ENCODE peak calls at places on chromosomes 16 and 17, in eight cellular contexts. D, O, J, T, Q, P, X and G are unnamed samples.

GRCh38 chr17:45236002-45236606 is 14.4 kb downstream of the FMNL1 start:
- DNase-seq in D (no peak), Q (no peak), O (no peak), P (no peak), X (no peak), T (no peak), J (no peak), G (no peak)

GRCh38 chr17:50560185-50560824 is at the start of gene CACNA1G:
- DNase-seq in O (peak; percentile 92), T (peak; percentile 98), D (peak; percentile 95), Q (peak; percentile 70), P (peak; percentile 98), X (peak; percentile 92), J (peak; percentile 97), G (peak; percentile 80)

GRCh38 chr16:80743772-80744171 is 60.6 kb downstream of the CDYL2 start:
- DNase-seq in Q (peak; percentile 2), X (no peak), J (no peak), T (no peak), P (no peak), O (no peak), D (no peak), G (no peak)

GRCh38 chr17:8155341-8156173 is 3.4 kb upstream of the PER1 start:
- DNase-seq in D (peak; percentile 67), T (no peak), J (no peak), Q (no peak), O (peak; percentile 60), X (no peak), P (peak; percentile 59), G (peak; percentile 59)

GRCh38 chr16:66714062-66714461 is 17.5 kb upstream of the CMTM4 start:
- DNase-seq in D (peak; percentile 41), Q (no peak), J (no peak), O (no peak), X (no peak), P (no peak), T (no peak), G (no peak)

GRCh38 chr16:78522327-78522726 is 422.9 kb downstream of the WWOX start:
- DNase-seq in X (no peak), J (no peak), D (no peak), Q (no peak), O (no peak), P (no peak), T (no peak), G (no peak)

GRCh38 chr17:77155125-77155524 is 14.4 kb downstream of the SEC14L1 start:
- DNase-seq in Q (no peak), T (no peak), X (no peak), O (no peak), D (no peak), J (no peak), P (no peak), G (no peak)

GRCh38 chr16:11138769-11139623 is 117.0 kb downstream of the SOCS1 start:
- DNase-seq in Q (peak; percentile 44), X (peak; percentile 78), T (peak; percentile 76), P (no peak), D (no peak), J (no peak), O (no peak), G (no peak)

GRCh38 chr16:76035689-76036088 is 241.5 kb upstream of the CNTNAP4 start:
- DNase-seq in J (peak; percentile 23), D (no peak), Q (no peak), P (peak; percentile 37), X (no peak), T (no peak), O (no peak), G (no peak)

GRCh38 chr16:85750827-85751641 is at the start of gene C16orf74:
- DNase-seq in P (peak; percentile 82), T (peak; percentile 53), Q (peak; percentile 35), J (no peak), X (peak; percentile 65), O (peak; percentile 44), D (no peak), G (no peak)

GRCh38 chr17:17304521-17304985 is 1.4 kb downstream of the NT5M start:
- DNase-seq in P (no peak), J (no peak), O (no peak), T (no peak), D (no peak), X (no peak), Q (no peak), G (peak; percentile 52)

GRCh38 chr17:33868899-33869298 is 386.2 kb upstream of the CCL2 start:
- DNase-seq in Q (no peak), J (no peak), D (no peak), X (no peak), P (no peak), T (no peak), O (no peak), G (no peak)

GRCh38 chr17:27038676-27039075 is 255.2 kb upstream of the WSB1 start:
- DNase-seq in P (no peak), O (no peak), D (no peak), J (no peak), X (no peak), T (peak; percentile 9), Q (no peak), G (no peak)

GRCh38 chr16:23835390-23836077 is at the start of gene PRKCB:
- DNase-seq in O (peak; percentile 64), J (peak; percentile 90), X (peak; percentile 63), Q (peak; percentile 14), T (peak; percentile 92), P (peak; percentile 98), D (peak; percentile 89), G (peak; percentile 89)

GRCh38 chr16:24255446-24256352 is at the start of gene CACNG3:
- DNase-seq in Q (peak; percentile 33), O (peak; percentile 13), D (no peak), J (peak; percentile 93), T (peak; percentile 94), P (peak; percentile 99), X (peak; percentile 38), G (peak; percentile 24)

GRCh38 chr17:43467981-43468541 is 15.7 kb upstream of the DHX8 start:
- DNase-seq in P (peak; percentile 16), T (no peak), D (peak; percentile 77), Q (peak; percentile 85), J (no peak), O (no peak), X (peak; percentile 58), G (no peak)

GRCh38 chr17:43464046-43464445 is 19.7 kb upstream of the DHX8 start:
- DNase-seq in T (no peak), J (no peak), Q (no peak), O (no peak), D (no peak), P (no peak), X (no peak), G (no peak)

GRCh38 chr17:43461185-43461584 is 22.6 kb upstream of the DHX8 start:
- DNase-seq in Q (no peak), T (no peak), P (no peak), J (no peak), X (no peak), O (no peak), D (no peak), G (no peak)

GRCh38 chr17:43468746-43469544 is 14.8 kb upstream of the DHX8 start:
- DNase-seq in X (peak; percentile 41), T (peak; percentile 7), Q (peak; percentile 92), P (no peak), O (no peak), D (no peak), J (no peak), G (no peak)

GRCh38 chr17:43465049-43465448 is 18.7 kb upstream of the DHX8 start:
- DNase-seq in X (no peak), P (no peak), T (no peak), O (no peak), D (no peak), Q (no peak), J (no peak), G (no peak)
- H3K27ac ChIP-seq in X (no peak overlapping the region), P (no peak overlapping the region), T (no peak overlapping the region), O (no peak overlapping the region), D (no peak overlapping the region), Q (no peak overlapping the region), J (no peak overlapping the region), G (no peak overlapping the region)

GRCh38 chr16:72221216-72221995 is 49.5 kb upstream of the PMFBP1 start:
- DNase-seq in T (no peak), D (no peak), Q (no peak), X (no peak), O (no peak), J (no peak), P (no peak), G (no peak)

GRCh38 chr16:72219282-72219681 is 47.3 kb upstream of the PMFBP1 start:
- DNase-seq in D (no peak), J (no peak), X (no peak), Q (no peak), T (no peak), P (no peak), O (no peak), G (no peak)

GRCh38 chr16:72222503-72222902 is 50.5 kb upstream of the PMFBP1 start:
- DNase-seq in O (no peak), D (no peak), Q (no peak), T (no peak), P (no peak), J (no peak), X (no peak), G (no peak)

GRCh38 chr16:72228014-72228413 is 56.1 kb upstream of the PMFBP1 start:
- DNase-seq in Q (no peak), T (no peak), D (no peak), J (no peak), O (no peak), P (no peak), X (no peak), G (no peak)

DNA sequence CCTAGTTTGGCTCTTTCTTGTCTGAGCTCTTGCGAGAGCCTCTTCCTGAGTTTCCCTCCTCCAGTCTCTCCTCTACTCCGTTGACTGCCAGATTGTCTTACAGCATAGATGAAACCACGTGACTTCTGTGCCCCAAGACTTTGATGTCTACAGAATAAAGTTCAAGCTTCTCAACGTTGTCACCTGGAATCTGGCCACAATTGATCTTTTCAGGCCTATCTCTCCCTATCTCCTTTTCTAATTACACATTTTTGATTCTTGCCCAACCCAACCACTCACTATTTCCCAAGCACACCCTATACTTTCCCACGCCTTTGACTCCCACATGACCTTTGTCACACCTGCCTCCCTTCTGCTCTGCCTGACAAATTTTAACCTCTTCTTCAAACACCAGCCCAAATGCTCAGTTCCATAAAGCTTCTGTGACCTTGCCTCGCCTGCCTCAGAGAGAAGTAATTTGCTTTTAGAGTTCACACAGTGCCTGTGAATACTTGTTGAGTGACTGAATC is 52.4 kb upstream of the PMFBP1 start:
- DNase-seq in X (no peak), Q (no peak), O (no peak), T (no peak), P (no peak), J (no peak), D (no peak), G (no peak)
- H3K27ac ChIP-seq in X (no peak overlapping the region), Q (no peak overlapping the region), O (no peak overlapping the region), T (no peak overlapping the region), P (no peak overlapping the region), J (no peak overlapping the region), D (no peak overlapping the region), G (no peak overlapping the region)

GRCh38 chr17:10033982-10034381 is 128.9 kb upstream of the RCVRN start:
- DNase-seq in X (peak; percentile 46), T (no peak), O (no peak), D (no peak), Q (no peak), J (no peak), P (no peak), G (no peak)
- H3K27ac ChIP-seq in X (no peak overlapping the region), T (no peak overlapping the region), O (peak overlapping the region; percentile 36), D (peak overlapping the region; percentile 68), Q (no peak overlapping the region), J (no peak overlapping the region), P (peak overlapping the region; percentile 80), G (no peak overlapping the region)

DNA sequence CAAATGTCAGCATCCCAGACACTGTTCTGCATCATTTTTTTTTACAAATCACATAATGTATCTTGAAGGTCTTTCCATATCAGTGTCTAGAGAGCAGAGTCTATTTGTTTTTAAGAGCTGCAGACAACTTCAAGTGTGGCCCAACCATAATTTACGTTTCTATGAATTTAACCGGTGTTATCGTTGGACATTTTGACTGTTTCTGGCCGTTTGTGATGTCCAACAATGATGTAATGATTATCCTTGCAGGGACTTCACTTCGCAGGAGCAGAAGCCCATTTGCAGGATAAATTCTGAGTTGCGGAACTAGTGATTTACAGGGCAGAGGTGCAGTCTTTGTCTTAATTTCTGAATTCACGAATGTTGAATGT is 26.9 kb upstream of the HLF start:
- DNase-seq in J (no peak), T (no peak), D (no peak), X (peak; percentile 2), Q (no peak), O (no peak), P (no peak), G (no peak)
- H3K27ac ChIP-seq in J (no peak overlapping the region), T (peak overlapping the region; percentile 77), D (peak overlapping the region; percentile 86), X (no peak overlapping the region), Q (no peak overlapping the region), O (peak overlapping the region; percentile 71), P (no peak overlapping the region), G (peak overlapping the region; percentile 47)